ENCODE peak calls at places on chromosomes 2 and 18, in five cellular contexts. O is CD4-positive, alpha-beta T cell; X is HL-60; A is astrocyte; I is GM10248. V is an unnamed sample.

GRCh38 chr2:59677095-59677609 is 876.3 kb downstream of the BCL11A start:
- DNase-seq in O (no peak), X (no peak), A (no peak), I (no peak), V (no peak)

GRCh38 chr2:46276652-46277051 is 20.6 kb upstream of the EPAS1 start:
- DNase-seq in O (no peak), X (no peak), A (peak), I (no peak), V (no peak)

GRCh38 chr2:183349046-183349445 is 224.8 kb downstream of the NUP35 start:
- DNase-seq in O (no peak), X (no peak), A (no peak), I (no peak), V (no peak)

GRCh38 chr2:176066645-176067586 is 16.8 kb downstream of the EVX2 start:
- DNase-seq in O (no peak), X (no peak), A (no peak), I (peak), V (no peak)

GRCh38 chr2:37325625-37326071 is 1.0 kb upstream of the PRKD3 start:
- DNase-seq in O (no peak), X (no peak), A (no peak), I (peak), V (no peak)

GRCh38 chr18:64273724-64274123 is 124.8 kb upstream of the LINC00305 start:
- DNase-seq in O (no peak), X (no peak), A (no peak), I (no peak), V (no peak)

GRCh38 chr2:200411831-200412230 is 98.0 kb downstream of the KCTD18 start:
- DNase-seq in O (no peak), X (no peak), A (peak), I (no peak), V (no peak)

GRCh38 chr2:79994915-79995419 is 309.6 kb downstream of the LRRTM1 start:
- DNase-seq in O (no peak), X (no peak), A (no peak), I (no peak), V (no peak)

GRCh38 chr18:75612491-75612890 is 185.0 kb upstream of the SMIM21 start:
- DNase-seq in O (no peak), X (no peak), A (no peak), I (no peak), V (no peak)

GRCh38 chr2:45494275-45494977 is 116.6 kb downstream of the SRBD1 start:
- DNase-seq in O (no peak), X (no peak), A (peak), I (peak), V (no peak)

GRCh38 chr2:102141915-102142828 is at the start of gene IL1R1:
- DNase-seq in O (no peak), X (peak), A (peak), I (peak), V (no peak)

GRCh38 chr18:58694720-58695468 is 23.6 kb downstream of the MALT1 start:
- DNase-seq in O (no peak), X (no peak), A (no peak), I (no peak), V (no peak)

GRCh38 chr2:146661494-146662096 is 1183.2 kb upstream of the ACVR2A start:
- DNase-seq in O (no peak), X (peak), A (peak), I (no peak), V (no peak)

GRCh38 chr2:169300617-169301530 is 61.5 kb downstream of the LRP2 start:
- DNase-seq in O (no peak), X (no peak), A (no peak), I (no peak), V (no peak)

GRCh38 chr2:96533292-96534073 is 3.1 kb upstream of the ARID5A start:
- DNase-seq in O (no peak), X (no peak), A (peak), I (no peak), V (no peak)

GRCh38 chr2:130975729-130976128 is 117.5 kb downstream of the FAM168B start:
- DNase-seq in O (no peak), X (no peak), A (no peak), I (no peak), V (no peak)

GRCh38 chr2:38076250-38076709 is 329 bp upstream of the CYP1B1 start:
- DNase-seq in O (no peak), X (peak), A (peak), I (peak), V (no peak)

GRCh38 chr2:28252308-28252707 is 140.3 kb upstream of the FOSL2 start:
- DNase-seq in O (no peak), X (no peak), A (no peak), I (peak), V (no peak)

GRCh38 chr2:146927080-146927714 is 917.6 kb upstream of the ACVR2A start:
- DNase-seq in O (no peak), X (no peak), A (peak), I (peak), V (no peak)

GRCh38 chr2:118012778-118013177 is 1.1 kb downstream of the CCDC93 start:
- DNase-seq in O (no peak), X (no peak), A (no peak), I (no peak), V (no peak)

GRCh38 chr2:36408198-36408703 is 52.7 kb downstream of the CRIM1 start:
- DNase-seq in O (no peak), X (no peak), A (peak), I (no peak), V (no peak)

GRCh38 chr18:32956591-32957310 is 183.9 kb upstream of the KLHL14 start:
- DNase-seq in O (no peak), X (no peak), A (peak), I (no peak), V (no peak)

GRCh38 chr18:50097702-50098101 is 97.2 kb downstream of the MYO5B start:
- DNase-seq in O (no peak), X (no peak), A (peak), I (no peak), V (no peak)

GRCh38 chr2:264493-265468 is at the start of gene ACP1:
- DNase-seq in O (peak), X (peak), A (peak), I (peak), V (peak)
- TF ChIP-seq CTCF in O (no peak), X (no peak), A (no peak), I (no peak), V (no peak)

DNA sequence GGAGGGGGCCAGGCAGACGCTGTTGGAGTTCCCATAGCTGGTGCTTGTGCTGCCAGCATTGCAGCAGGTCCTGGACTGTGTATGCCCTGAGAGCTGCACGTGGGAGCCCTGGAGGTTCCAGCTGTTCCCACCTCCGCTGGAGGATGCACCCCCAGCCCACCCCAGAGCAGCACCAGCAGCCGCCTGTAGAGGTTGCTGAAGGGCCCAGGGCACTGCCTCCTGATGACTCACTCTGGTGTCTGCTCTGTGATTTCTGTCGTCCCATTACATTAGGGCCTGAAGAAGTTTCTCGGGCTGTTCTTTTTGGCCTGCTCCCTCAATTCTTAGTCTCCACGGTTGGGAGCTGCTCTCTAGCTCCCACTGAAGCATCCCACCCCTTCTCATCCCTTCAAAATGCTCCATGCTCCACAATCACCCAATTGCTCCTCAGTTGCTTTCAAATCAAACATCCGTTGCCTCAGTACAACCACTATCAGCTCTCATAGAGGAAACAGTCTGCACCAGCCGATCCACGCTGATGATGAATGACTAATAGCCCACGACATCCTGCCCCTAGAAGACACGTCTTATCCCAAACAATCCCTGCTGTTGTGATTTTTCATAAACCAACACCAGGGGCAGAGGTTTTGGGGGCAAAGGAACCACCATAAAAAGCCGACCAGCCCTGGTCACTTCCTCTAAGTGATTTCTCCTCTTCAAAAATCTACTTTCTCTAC is 65.2 kb upstream of the RNF152 start:
- DNase-seq in O (no peak), X (no peak), A (peak), I (no peak), V (no peak)
- TF ChIP-seq CTCF in O (no peak), X (no peak), A (peak), I (no peak), V (no peak)

GRCh38 chr2:23615216-23616020 is 230.4 kb downstream of the KLHL29 start:
- DNase-seq in O (no peak), X (no peak), A (no peak), I (no peak), V (no peak)

GRCh38 chr2:23609254-23609653 is 224.3 kb downstream of the KLHL29 start:
- DNase-seq in O (no peak), X (no peak), A (no peak), I (no peak), V (no peak)

GRCh38 chr2:23614701-23615100 is 229.7 kb downstream of the KLHL29 start:
- DNase-seq in O (no peak), X (no peak), A (no peak), I (no peak), V (no peak)

GRCh38 chr2:23607925-23608324 is 222.9 kb downstream of the KLHL29 start:
- DNase-seq in O (no peak), X (no peak), A (no peak), I (no peak), V (no peak)

GRCh38 chr2:23611839-23612238 is 226.9 kb downstream of the KLHL29 start:
- DNase-seq in O (no peak), X (no peak), A (no peak), I (no peak), V (no peak)
- TF ChIP-seq CTCF in O (no peak), X (no peak), A (no peak), I (no peak), V (no peak)

GRCh38 chr18:3347286-3347803 is 85.4 kb downstream of the MYL12B start:
- DNase-seq in O (no peak), X (no peak), A (no peak), I (no peak), V (no peak)

GRCh38 chr18:3350021-3350420 is 88.1 kb downstream of the MYL12B start:
- DNase-seq in O (no peak), X (no peak), A (no peak), I (no peak), V (no peak)

GRCh38 chr18:3345885-3346284 is 84.0 kb downstream of the MYL12B start:
- DNase-seq in O (no peak), X (no peak), A (no peak), I (no peak), V (no peak)

GRCh38 chr18:3345452-3345851 is 83.5 kb downstream of the MYL12B start:
- DNase-seq in O (no peak), X (no peak), A (no peak), I (no peak), V (no peak)

DNA sequence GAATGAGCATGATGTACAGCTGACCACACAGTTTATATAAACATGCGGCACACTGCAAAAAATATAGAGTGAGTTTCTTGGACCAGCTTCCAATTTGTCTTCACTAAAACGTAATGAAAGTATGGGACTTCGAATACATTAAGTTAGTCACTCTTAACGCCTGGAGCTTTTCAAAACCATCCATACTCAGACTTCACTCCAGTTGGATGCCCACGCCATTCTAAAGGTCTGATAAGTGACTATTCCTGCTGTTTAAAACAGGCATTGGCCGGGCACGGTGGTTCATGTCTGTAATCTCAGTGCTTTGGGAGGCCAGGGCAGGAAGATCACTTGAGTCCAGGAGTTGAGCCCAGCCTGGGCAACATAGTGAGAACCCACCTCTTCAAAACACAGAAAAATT is 84.6 kb downstream of the MYL12B start:
- DNase-seq in O (no peak), X (no peak), A (no peak), I (no peak), V (no peak)
- TF ChIP-seq CTCF in O (no peak), X (no peak), A (no peak), I (no peak), V (no peak)

GRCh38 chr2:66445076-66445724 is 10.3 kb downstream of the MEIS1 start:
- DNase-seq in O (no peak), X (no peak), A (peak), I (no peak), V (no peak)
- TF ChIP-seq CTCF in O (no peak), X (no peak), A (no peak), I (no peak), V (no peak)

DNA sequence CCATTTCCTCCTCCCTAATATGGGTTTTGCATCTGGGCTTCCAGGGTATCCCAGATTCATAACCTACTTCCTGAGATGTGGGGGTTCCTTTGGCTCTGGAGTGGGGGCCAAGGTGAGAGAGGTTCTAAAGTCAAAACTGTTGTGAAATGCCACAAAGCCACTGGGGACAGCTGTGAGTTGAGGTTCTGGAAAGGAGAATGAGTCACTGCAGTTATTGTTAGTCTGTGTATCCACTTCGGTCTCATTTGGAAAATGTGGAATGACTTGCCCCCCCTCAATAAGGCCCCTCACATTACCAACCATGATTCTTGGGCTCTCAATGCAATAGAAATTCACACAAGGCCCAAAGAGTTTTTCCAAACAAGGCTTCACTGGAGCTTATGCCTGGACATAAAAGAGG is 51.1 kb upstream of the LGALSL start:
- DNase-seq in O (no peak), X (no peak), A (no peak), I (no peak), V (no peak)
- TF ChIP-seq CTCF in O (no peak), X (no peak), A (no peak), I (no peak), V (no peak)

GRCh38 chr18:76983613-76984051 is 149.0 kb downstream of the MBP start:
- DNase-seq in O (no peak), X (no peak), A (no peak), I (no peak), V (no peak)
- TF ChIP-seq CTCF in O (peak), X (no peak), A (no peak), I (peak), V (peak)

GRCh38 chr2:20596193-20596972 is 54.5 kb downstream of the HS1BP3 start:
- DNase-seq in O (no peak), X (no peak), A (no peak), I (no peak), V (no peak)

GRCh38 chr2:20594048-20594750 is 56.7 kb downstream of the HS1BP3 start:
- DNase-seq in O (no peak), X (no peak), A (no peak), I (no peak), V (no peak)

GRCh38 chr2:20596973-20597867 is 53.7 kb downstream of the HS1BP3 start:
- DNase-seq in O (no peak), X (no peak), A (no peak), I (no peak), V (no peak)

GRCh38 chr2:20594957-20595356 is 55.9 kb downstream of the HS1BP3 start:
- DNase-seq in O (no peak), X (no peak), A (no peak), I (no peak), V (no peak)

GRCh38 chr2:20595439-20596192 is 55.3 kb downstream of the HS1BP3 start:
- DNase-seq in O (no peak), X (no peak), A (peak), I (peak), V (peak)
- TF ChIP-seq CTCF in O (no peak), X (no peak), A (no peak), I (no peak), V (no peak)

DNA sequence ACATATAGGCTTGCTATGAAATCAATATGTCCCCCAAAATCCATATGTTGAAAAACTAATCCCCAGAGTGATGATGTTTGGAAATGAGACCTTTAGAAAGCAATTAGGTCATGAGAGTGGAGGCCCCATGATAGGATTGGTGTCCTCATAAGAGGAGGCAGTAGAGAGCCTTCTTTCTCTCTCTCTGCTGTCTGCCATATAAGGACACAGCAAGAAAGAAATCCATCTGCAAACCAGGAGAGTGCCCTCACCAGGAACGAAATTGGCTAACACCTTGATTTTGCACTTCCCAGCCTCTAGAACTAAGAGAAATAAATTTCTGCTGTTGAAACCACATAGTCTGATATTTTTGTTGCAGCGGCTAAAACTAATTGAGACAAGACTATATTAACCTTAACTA is 89.5 kb downstream of the NBAS start:
- DNase-seq in O (no peak), X (no peak), A (no peak), I (no peak), V (no peak)
- TF ChIP-seq CTCF in O (no peak), X (no peak), A (no peak), I (no peak), V (no peak)